ENCODE peak calls at places on chromosomes 16 and 17, in six cellular contexts. I is neuronal stem cell, Q is H1, O is mesenchymal stem cell, R is mesendoderm, Y is trophoblast cell. V is an unnamed sample.

GRCh38 chr16:78094166-78094565 is 5.3 kb upstream of the WWOX start:
- DNase-seq in I (no peak), Q (no peak), O (no peak), R (no peak), Y (no peak), V (no peak)

GRCh38 chr17:75262112-75262606 is 480 bp downstream of the MRPS7 start:
- DNase-seq in I (no peak), Q (no peak), O (no peak), R (peak; percentile 72), Y (peak; percentile 12), V (no peak)

GRCh38 chr16:12573730-12574383 is 229.8 kb downstream of the CPPED1 start:
- DNase-seq in I (peak; percentile 37), Q (peak; percentile 47), O (peak; percentile 18), R (peak; percentile 72), Y (peak; percentile 48), V (no peak)

GRCh38 chr16:79278506-79278905 is 322.0 kb downstream of the MAF start:
- DNase-seq in I (no peak), Q (no peak), O (no peak), R (no peak), Y (no peak), V (no peak)

GRCh38 chr16:89549007-89549700 is 11.3 kb upstream of the RPL13 start:
- DNase-seq in I (no peak), Q (no peak), O (no peak), R (no peak), Y (no peak), V (no peak)

GRCh38 chr16:50708373-50709060 is 15.1 kb downstream of the NOD2 start:
- DNase-seq in I (no peak), Q (no peak), O (no peak), R (no peak), Y (no peak), V (no peak)

GRCh38 chr16:53156516-53156915 is 101.7 kb downstream of the CHD9 start:
- DNase-seq in I (no peak), Q (no peak), O (no peak), R (no peak), Y (no peak), V (peak; percentile 45)

GRCh38 chr17:6648181-6648580 is 3.2 kb downstream of the MED31 start:
- DNase-seq in I (no peak), Q (no peak), O (peak; percentile 22), R (peak; percentile 47), Y (no peak), V (no peak)

GRCh38 chr17:27848941-27849340 is 44.2 kb downstream of the LYRM9 start:
- DNase-seq in I (no peak), Q (no peak), O (no peak), R (no peak), Y (no peak), V (no peak)

GRCh38 chr17:74730491-74731346 is 6.3 kb upstream of the RAB37 start:
- DNase-seq in I (no peak), Q (no peak), O (no peak), R (no peak), Y (no peak), V (no peak)

GRCh38 chr16:89491238-89491869 is 993 bp upstream of the ANKRD11 start:
- DNase-seq in I (peak; percentile 31), Q (no peak), O (peak; percentile 85), R (peak; percentile 90), Y (no peak), V (no peak)

GRCh38 chr16:5736209-5736608 is 638.6 kb upstream of the EEF2KMT start:
- DNase-seq in I (no peak), Q (no peak), O (no peak), R (no peak), Y (no peak), V (no peak)

GRCh38 chr16:47581114-47581513 is 120.0 kb downstream of the PHKB start:
- DNase-seq in I (no peak), Q (no peak), O (no peak), R (peak; percentile 32), Y (no peak), V (no peak)

GRCh38 chr16:89402962-89403361 is 87.4 kb downstream of the ANKRD11 start:
- DNase-seq in I (no peak), Q (no peak), O (no peak), R (no peak), Y (no peak), V (no peak)

GRCh38 chr17:45326566-45326965 is 9.7 kb upstream of the MAP3K14 start:
- DNase-seq in I (no peak), Q (no peak), O (no peak), R (no peak), Y (peak; percentile 80), V (no peak)

GRCh38 chr16:85462405-85463227 is 150.5 kb upstream of the GSE1 start:
- DNase-seq in I (peak; percentile 49), Q (no peak), O (peak; percentile 41), R (peak; percentile 57), Y (no peak), V (no peak)

GRCh38 chr16:380837-381787 is 666 bp downstream of the PGAP6 start:
- DNase-seq in I (no peak), Q (no peak), O (peak; percentile 40), R (no peak), Y (no peak), V (peak; percentile 10)

GRCh38 chr17:1961187-1961586 is 63.9 kb downstream of the RTN4RL1 start:
- DNase-seq in I (peak; percentile 63), Q (no peak), O (no peak), R (peak; percentile 94), Y (no peak), V (no peak)

GRCh38 chr17:36937961-36938565 is 788 bp downstream of the LHX1 start:
- DNase-seq in I (no peak), Q (no peak), O (peak; percentile 52), R (peak; percentile 70), Y (no peak), V (peak; percentile 25)

GRCh38 chr17:41664587-41665565 is 23.8 kb upstream of the EIF1 start:
- DNase-seq in I (no peak), Q (no peak), O (no peak), R (no peak), Y (no peak), V (no peak)

GRCh38 chr17:41666708-41667279 is 21.9 kb upstream of the EIF1 start:
- DNase-seq in I (peak; percentile 77), Q (no peak), O (peak; percentile 79), R (peak; percentile 78), Y (peak; percentile 71), V (peak; percentile 61)

GRCh38 chr17:41664172-41664457 is 24.6 kb upstream of the EIF1 start:
- DNase-seq in I (no peak), Q (no peak), O (no peak), R (no peak), Y (no peak), V (no peak)

GRCh38 chr17:41666336-41666680 is 22.4 kb upstream of the EIF1 start:
- DNase-seq in I (peak; percentile 35), Q (no peak), O (peak; percentile 94), R (peak; percentile 43), Y (no peak), V (peak; percentile 78)

DNA sequence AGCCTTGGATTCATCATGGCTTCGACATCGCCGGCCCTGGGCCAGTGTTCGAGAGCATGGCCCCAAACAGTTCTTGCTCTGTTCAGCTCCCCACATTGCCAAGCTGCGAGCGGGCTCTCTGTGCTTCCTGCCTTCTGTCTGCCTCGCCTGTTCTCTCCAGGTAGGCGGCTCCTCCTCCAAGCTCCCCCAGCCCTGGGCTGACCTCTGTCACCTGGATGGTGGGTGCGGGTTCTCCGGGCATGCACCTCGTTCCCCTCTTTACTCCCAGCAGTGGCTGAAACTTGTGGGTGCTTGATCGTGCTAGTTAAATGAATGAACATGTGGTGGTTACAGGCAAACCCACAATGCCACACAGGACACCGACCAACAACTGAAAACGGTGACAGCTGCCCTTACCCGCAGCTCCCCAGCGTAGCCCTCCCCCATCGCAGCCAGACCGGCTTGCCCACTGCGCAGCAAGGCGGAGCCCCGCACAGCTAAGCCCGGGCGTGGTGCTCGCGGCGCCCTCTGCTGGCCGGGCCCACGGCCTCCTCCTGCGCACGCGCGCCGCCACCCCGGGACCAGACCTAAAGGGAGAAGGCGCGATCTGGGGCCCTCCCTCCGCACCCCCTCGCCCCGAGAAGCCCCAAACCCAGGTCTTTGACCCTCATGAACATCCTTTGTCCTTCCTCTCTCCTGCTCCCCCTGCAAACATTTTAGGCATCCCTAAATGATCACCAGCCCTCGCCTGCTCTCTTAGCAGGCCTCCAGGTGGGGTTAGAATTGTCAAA is 22.9 kb upstream of the EIF1 start:
- DNase-seq in I (peak; percentile 81), Q (no peak), O (peak; percentile 77), R (peak; percentile 87), Y (peak; percentile 92), V (peak; percentile 74)
- H3K18ac ChIP-seq in I (peak overlapping the region; percentile 92), Q (peak overlapping the region; percentile 75), O (peak overlapping the region; percentile 95), R (no peak overlapping the region), Y (peak overlapping the region; percentile 73), V (peak overlapping the region; percentile 89)

GRCh38 chr17:51150932-51151331 is 2.4 kb upstream of the NME1 start:
- DNase-seq in I (no peak), Q (no peak), O (no peak), R (no peak), Y (no peak), V (no peak)

GRCh38 chr17:51154176-51154575 is 817 bp downstream of the NME1 start:
- DNase-seq in I (no peak), Q (no peak), O (peak; percentile 33), R (peak; percentile 17), Y (no peak), V (peak; percentile 20)

GRCh38 chr17:51153210-51154072 is at the start of gene NME1:
- DNase-seq in I (peak; percentile 97), Q (peak; percentile 97), O (peak; percentile 100), R (peak; percentile 100), Y (peak; percentile 99), V (peak; percentile 100)

GRCh38 chr17:51152766-51153209 is 571 bp upstream of the NME1 start:
- DNase-seq in I (no peak), Q (no peak), O (no peak), R (peak; percentile 7), Y (no peak), V (peak; percentile 32)

DNA sequence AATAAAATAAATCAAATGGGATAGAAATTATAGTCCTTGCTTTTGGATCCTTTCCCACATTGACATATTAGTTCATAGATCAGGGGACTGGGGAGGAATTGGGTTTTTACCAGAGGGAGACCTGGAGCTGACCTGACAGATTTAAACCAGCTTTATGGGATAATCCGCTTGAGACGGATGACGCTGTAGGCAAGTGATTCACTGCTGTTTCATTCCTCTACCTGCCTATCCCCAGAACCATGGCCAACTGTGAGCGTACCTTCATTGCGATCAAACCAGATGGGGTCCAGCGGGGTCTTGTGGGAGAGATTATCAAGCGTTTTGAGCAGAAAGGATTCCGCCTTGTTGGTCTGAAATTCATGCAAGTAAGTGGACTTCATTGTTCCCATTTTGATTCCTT is 2.1 kb downstream of the NME1 start:
- DNase-seq in I (no peak), Q (no peak), O (no peak), R (no peak), Y (no peak), V (no peak)
- H3K4me2 ChIP-seq in I (no peak overlapping the region), Q (no peak overlapping the region), O (no peak overlapping the region), R (no peak overlapping the region), Y (no peak overlapping the region), V (no peak overlapping the region)

GRCh38 chr17:16349461-16349860 is 3.8 kb downstream of the CENPV start:
- DNase-seq in I (no peak), Q (no peak), O (no peak), R (no peak), Y (no peak), V (no peak)
- H3K4me3 ChIP-seq in I (no peak overlapping the region), Q (no peak overlapping the region), O (no peak overlapping the region), R (no peak overlapping the region), Y (no peak overlapping the region), V (no peak overlapping the region)

DNA sequence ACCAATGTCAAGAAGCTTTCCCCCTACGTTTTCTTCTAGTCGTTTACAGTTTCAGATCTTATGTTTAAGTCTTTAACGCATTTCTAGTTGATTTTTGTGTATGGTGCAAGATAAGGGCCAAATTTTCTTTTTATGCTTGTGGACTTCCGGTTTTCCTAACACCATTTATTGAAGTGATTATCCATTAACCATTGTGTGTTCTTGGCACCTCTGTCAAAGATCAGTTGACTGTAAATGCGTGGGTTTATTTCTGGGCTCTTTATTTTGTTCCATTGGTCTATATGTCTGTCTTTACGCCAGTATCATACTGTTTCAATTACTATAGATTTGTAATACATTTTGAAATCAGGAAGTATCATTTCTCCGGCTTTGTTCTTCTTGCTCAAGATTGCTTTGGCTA is 49.5 kb downstream of the CEP112 start:
- DNase-seq in I (no peak), Q (no peak), O (no peak), R (no peak), Y (no peak), V (no peak)
- H3K18ac ChIP-seq in I (no peak overlapping the region), Q (no peak overlapping the region), O (no peak overlapping the region), R (no peak overlapping the region), Y (no peak overlapping the region), V (no peak overlapping the region)

V was measured in IMR-90.